ENCODE peak calls at places on chromosomes 2 and 18, in seven cellular contexts. P is breast epithelium, E is tibial nerve, I is left ventricle myocardium inferior, D is spleen, Y is psoas muscle, B is mesenchymal stem cell. U is an unnamed sample.

GRCh38 chr2:221716434-221717303 is 144.6 kb upstream of the EPHA4 start:
- DNase-seq in P (no peak), E (no peak), I (no peak), D (no peak), Y (no peak), B (no peak), U (no peak)

GRCh38 chr2:60608679-60609078 is 55.2 kb upstream of the BCL11A start:
- DNase-seq in P (no peak), E (no peak), I (no peak), D (no peak), Y (no peak), B (no peak), U (no peak)

GRCh38 chr18:25038261-25038660 is 313.7 kb downstream of the ZNF521 start:
- DNase-seq in P (no peak), E (no peak), I (no peak), D (no peak), Y (no peak), B (no peak), U (no peak)

GRCh38 chr2:73297151-73297559 is 3.8 kb upstream of the EGR4 start:
- DNase-seq in P (no peak), E (no peak), I (no peak), D (no peak), Y (no peak), B (peak), U (peak)

GRCh38 chr2:64330691-64331429 is 123.1 kb upstream of the LGALSL start:
- DNase-seq in P (peak), E (peak), I (peak), D (peak), Y (peak), B (peak), U (peak)

GRCh38 chr2:20224716-20225293 is at the start of gene SDC1:
- DNase-seq in P (peak), E (no peak), I (no peak), D (peak), Y (peak), B (peak), U (peak)

GRCh38 chr2:98558852-98559530 is 49.3 kb downstream of the COA5 start:
- DNase-seq in P (no peak), E (no peak), I (no peak), D (peak), Y (no peak), B (no peak), U (no peak)

GRCh38 chr2:60391250-60392013 is 162.0 kb downstream of the BCL11A start:
- DNase-seq in P (no peak), E (no peak), I (no peak), D (no peak), Y (no peak), B (no peak), U (no peak)

GRCh38 chr2:170815746-170816498 is 765 bp upstream of the GAD1 start:
- DNase-seq in P (no peak), E (no peak), I (peak), D (peak), Y (peak), B (peak), U (peak)

GRCh38 chr2:157460384-157460837 is 16.5 kb upstream of the CYTIP start:
- DNase-seq in P (no peak), E (no peak), I (no peak), D (no peak), Y (no peak), B (peak), U (no peak)

GRCh38 chr2:232898592-232899541 is 28.8 kb downstream of the SNORC start:
- DNase-seq in P (no peak), E (no peak), I (no peak), D (no peak), Y (no peak), B (peak), U (peak)

GRCh38 chr2:54894467-54894866 is 155.8 kb downstream of the RTN4 start:
- DNase-seq in P (no peak), E (no peak), I (no peak), D (no peak), Y (no peak), B (no peak), U (no peak)

GRCh38 chr2:42801388-42801787 is 9.0 kb upstream of the HAAO start:
- DNase-seq in P (no peak), E (no peak), I (no peak), D (no peak), Y (no peak), B (no peak), U (no peak)

GRCh38 chr2:20702563-20702962 is 35.6 kb downstream of the GDF7 start:
- DNase-seq in P (no peak), E (no peak), I (no peak), D (no peak), Y (no peak), B (peak), U (no peak)

GRCh38 chr2:10267036-10267435 is 35.7 kb upstream of the HPCAL1 start:
- DNase-seq in P (no peak), E (no peak), I (peak), D (no peak), Y (no peak), B (no peak), U (no peak)

GRCh38 chr2:85160946-85161625 is 27.9 kb downstream of the TCF7L1 start:
- DNase-seq in P (no peak), E (no peak), I (no peak), D (no peak), Y (no peak), B (no peak), U (no peak)

GRCh38 chr2:24791452-24791851 is 1.7 kb downstream of the PTRHD1 start:
- DNase-seq in P (no peak), E (no peak), I (no peak), D (no peak), Y (no peak), B (no peak), U (no peak)

GRCh38 chr2:49174755-49175154 is 20.4 kb upstream of the FSHR start:
- DNase-seq in P (no peak), E (no peak), I (no peak), D (no peak), Y (no peak), B (no peak), U (no peak)

GRCh38 chr2:96894151-96894531 is 24.3 kb upstream of the SEMA4C start:
- DNase-seq in P (no peak), E (no peak), I (no peak), D (no peak), Y (no peak), B (no peak), U (no peak)

GRCh38 chr2:96893289-96894150 is 23.6 kb upstream of the SEMA4C start:
- DNase-seq in P (no peak), E (no peak), I (no peak), D (no peak), Y (no peak), B (no peak), U (no peak)

GRCh38 chr2:96890726-96891385 is 21.0 kb upstream of the SEMA4C start:
- DNase-seq in P (no peak), E (no peak), I (no peak), D (no peak), Y (no peak), B (peak), U (no peak)

GRCh38 chr2:96890252-96890651 is 20.4 kb upstream of the SEMA4C start:
- DNase-seq in P (no peak), E (no peak), I (no peak), D (no peak), Y (no peak), B (no peak), U (no peak)

DNA sequence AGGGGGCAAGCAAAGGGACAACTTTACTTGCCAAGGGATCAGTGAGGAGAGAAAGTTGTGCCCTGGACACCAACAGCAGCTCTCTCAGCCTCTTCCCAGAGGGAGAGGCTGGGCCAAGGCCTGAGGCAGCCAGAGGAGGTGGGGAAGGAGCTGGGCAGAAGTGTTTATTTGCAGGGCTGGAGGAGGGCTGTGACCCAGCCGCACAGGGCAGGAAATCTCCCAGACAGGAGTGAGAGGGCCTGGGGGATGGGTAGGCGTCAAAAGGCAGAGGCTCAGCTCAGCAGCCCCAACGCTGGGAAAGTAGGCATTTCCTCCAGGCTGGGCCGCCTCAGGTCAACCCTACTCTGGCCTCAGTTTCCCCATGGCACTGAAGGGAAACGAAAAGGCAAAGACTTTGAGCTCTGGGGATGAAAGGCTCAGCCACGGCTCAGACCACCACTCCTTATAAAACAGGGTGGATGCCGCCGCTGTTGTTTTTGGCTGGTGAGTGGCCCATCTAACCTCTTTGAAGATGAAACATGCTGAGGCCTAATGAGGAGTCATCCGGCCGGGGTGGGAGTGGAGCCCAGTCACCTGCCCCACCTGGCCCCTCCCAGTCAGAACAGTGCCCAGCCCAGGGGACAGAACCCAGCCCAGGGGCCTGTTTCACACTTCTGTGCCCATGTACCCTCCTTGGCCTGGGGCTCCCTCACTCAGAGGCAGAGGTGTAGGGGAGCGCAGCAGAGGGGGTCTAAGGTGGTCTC is 21.9 kb upstream of the SEMA4C start:
- DNase-seq in P (no peak), E (no peak), I (no peak), D (no peak), Y (no peak), B (peak), U (no peak)
- H3K27ac ChIP-seq in P (peak), E (peak), I (no peak), D (peak), Y (peak), B (no peak), U (no peak)

DNA sequence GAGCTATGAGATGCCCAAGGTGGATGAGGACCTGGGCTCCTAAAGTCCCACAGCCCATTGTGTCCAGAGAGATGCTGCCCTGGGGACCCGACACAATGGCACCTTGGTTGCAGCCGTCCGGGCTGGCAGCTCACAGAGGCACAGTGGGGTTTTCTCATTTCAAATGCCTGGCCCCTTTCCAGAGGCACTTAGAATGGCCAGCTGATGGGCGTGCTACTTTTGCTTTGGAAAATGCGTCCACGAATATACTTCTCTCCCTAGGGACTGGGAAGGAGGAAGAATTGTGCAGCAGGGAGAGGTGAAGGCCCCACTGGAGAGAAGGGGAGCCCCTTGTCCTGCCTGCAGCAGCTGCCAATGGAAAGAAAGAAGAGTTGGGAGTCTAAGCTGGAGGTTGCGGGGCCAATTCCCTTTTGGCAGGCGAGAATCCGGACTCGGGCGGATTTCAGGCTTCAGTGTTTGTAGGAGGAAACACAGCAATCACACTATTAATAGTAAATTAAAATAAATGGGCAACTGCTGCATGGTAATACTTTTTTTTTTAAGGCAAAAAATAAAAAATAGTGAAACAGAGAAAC is 1.1 kb upstream of the MAL start:
- DNase-seq in P (no peak), E (no peak), I (no peak), D (no peak), Y (no peak), B (no peak), U (no peak)
- H3K27ac ChIP-seq in P (no peak), E (peak), I (no peak), D (peak), Y (no peak), B (no peak), U (no peak)

DNA sequence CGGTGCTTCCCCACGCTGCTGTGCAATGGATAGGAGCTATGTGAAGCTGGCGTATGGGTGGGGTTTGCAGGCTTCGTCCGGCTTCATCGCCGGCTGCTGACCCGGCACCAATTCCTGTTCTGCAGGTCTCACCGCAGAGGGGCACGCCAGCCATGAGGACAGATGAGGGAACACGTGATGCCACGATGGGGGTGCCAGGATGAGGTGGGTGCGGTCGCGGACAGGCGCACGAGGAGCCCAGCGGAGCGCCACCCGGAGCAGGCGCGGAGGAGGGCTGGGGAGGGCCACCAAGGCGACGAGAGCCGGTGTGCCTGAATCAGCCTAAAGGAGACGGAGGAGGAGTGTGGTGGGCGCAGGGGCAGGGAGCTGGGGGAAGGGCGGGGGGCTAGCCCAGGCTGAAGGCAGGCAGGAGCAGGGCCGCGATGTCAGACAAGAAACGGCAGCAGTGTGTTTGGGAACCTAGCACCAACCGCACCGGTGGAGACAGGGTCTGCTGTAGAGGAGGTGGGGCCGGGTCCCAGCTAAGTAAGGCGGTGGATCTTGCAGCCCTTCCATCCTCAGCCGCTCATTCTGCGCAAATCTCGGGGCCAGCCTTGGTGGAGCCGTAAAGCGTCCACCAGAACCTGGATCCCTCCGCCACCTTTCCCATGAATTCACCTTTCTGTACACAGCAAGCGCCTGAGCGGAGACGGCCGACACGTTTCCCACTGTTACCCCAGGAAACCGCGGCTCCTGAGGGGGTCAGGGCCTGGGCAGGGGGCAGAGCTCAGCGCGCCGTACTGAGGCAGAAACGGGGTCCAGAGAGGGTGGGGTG is 17.0 kb upstream of the CD8A start:
- DNase-seq in P (no peak), E (no peak), I (peak), D (peak), Y (peak), B (peak), U (no peak)
- H3K27ac ChIP-seq in P (peak), E (peak), I (no peak), D (peak), Y (no peak), B (no peak), U (no peak)

GRCh38 chr2:96320326-96321229 is 4.5 kb upstream of the ITPRIPL1 start:
- DNase-seq in P (no peak), E (no peak), I (no peak), D (no peak), Y (no peak), B (no peak), U (no peak)
- H3K27ac ChIP-seq in P (peak), E (peak), I (peak), D (peak), Y (no peak), B (no peak), U (no peak)

GRCh38 chr2:197298609-197299008 is 12.0 kb downstream of the ANKRD44 start:
- DNase-seq in P (no peak), E (no peak), I (no peak), D (no peak), Y (no peak), B (no peak), U (no peak)
- H3K27ac ChIP-seq in P (no peak), E (no peak), I (no peak), D (peak), Y (no peak), B (no peak), U (no peak)